ENCODE peak calls at places on chromosomes 11 and 22, in six cellular contexts. G is A549, I is NB4, H is endothelial cell of umbilical vein, V is K562, T is GM12878. N is an unnamed sample.

GRCh38 chr22:33917744-33918406 is 2.4 kb downstream of the LARGE1 start:
- DNase-seq in G (no peak), I (peak), H (no peak), V (no peak), T (peak), N (peak)

GRCh38 chr11:111635706-111636045 is 33.4 kb downstream of the SIK2 start:
- DNase-seq in G (no peak), I (no peak), H (no peak), V (peak), T (no peak), N (no peak)

GRCh38 chr22:41683052-41683451 is 5.6 kb downstream of the SNU13 start:
- DNase-seq in G (no peak), I (no peak), H (no peak), V (no peak), T (no peak), N (no peak)

GRCh38 chr22:44304354-44304753 is 8.4 kb downstream of the SHISAL1 start:
- DNase-seq in G (no peak), I (peak), H (no peak), V (no peak), T (no peak), N (no peak)

GRCh38 chr11:111359223-111360149 is 19.6 kb downstream of the POU2AF1 start:
- DNase-seq in G (no peak), I (peak), H (no peak), V (no peak), T (no peak), N (peak)

GRCh38 chr22:36860821-36861659 is at the start of gene NCF4:
- DNase-seq in G (no peak), I (peak), H (no peak), V (no peak), T (peak), N (no peak)

GRCh38 chr11:1176224-1177019 is 18.7 kb downstream of the MUC5AC start:
- DNase-seq in G (no peak), I (no peak), H (no peak), V (no peak), T (no peak), N (no peak)

GRCh38 chr11:96303067-96303466 is 39.9 kb downstream of the MAML2 start:
- DNase-seq in G (no peak), I (peak), H (peak), V (no peak), T (no peak), N (no peak)

GRCh38 chr22:19455585-19456370 is 8.3 kb upstream of the C22orf39 start:
- DNase-seq in G (no peak), I (no peak), H (peak), V (no peak), T (no peak), N (no peak)

GRCh38 chr22:43643362-43643761 is 168.7 kb downstream of the EFCAB6 start:
- DNase-seq in G (no peak), I (no peak), H (no peak), V (no peak), T (no peak), N (no peak)

GRCh38 chr11:64848779-64849599 is 4.5 kb upstream of the CDC42BPG start:
- DNase-seq in G (no peak), I (peak), H (no peak), V (no peak), T (no peak), N (no peak)

GRCh38 chr11:64844330-64845124 is at the start of gene CDC42BPG:
- DNase-seq in G (peak), I (peak), H (peak), V (peak), T (no peak), N (peak)

GRCh38 chr11:64845125-64845735 is 777 bp upstream of the CDC42BPG start:
- DNase-seq in G (no peak), I (peak), H (no peak), V (peak), T (no peak), N (peak)

GRCh38 chr11:64848214-64848778 is 3.8 kb upstream of the CDC42BPG start:
- DNase-seq in G (no peak), I (no peak), H (no peak), V (no peak), T (no peak), N (no peak)

GRCh38 chr11:64846998-64847666 is 2.7 kb upstream of the CDC42BPG start:
- DNase-seq in G (peak), I (peak), H (peak), V (peak), T (no peak), N (peak)
- TF ChIP-seq MYC in G (no peak), I (peak), H (no peak), V (no peak), T (no peak), N (peak)

DNA sequence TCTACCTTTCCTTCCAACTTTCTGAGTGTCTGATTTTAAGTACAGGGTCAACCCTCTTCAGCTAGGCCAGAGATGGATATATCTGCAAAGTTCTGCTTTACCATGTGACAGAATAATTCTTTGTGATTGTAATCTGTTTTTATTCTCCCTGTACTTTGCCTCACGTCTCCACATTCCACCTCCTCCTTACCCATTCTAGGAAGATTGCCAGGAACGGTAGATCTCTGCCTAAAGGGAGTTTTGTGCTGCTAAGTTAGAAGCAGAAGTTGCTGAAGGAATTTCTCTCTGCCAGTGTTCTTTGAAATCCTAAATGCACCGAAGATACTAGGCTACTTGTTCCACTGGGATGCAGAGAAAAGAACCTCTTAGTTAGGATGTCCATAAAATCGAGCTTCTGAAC is 20.7 kb upstream of the FAM181B start:
- DNase-seq in G (no peak), I (no peak), H (no peak), V (no peak), T (no peak), N (no peak)
- TF ChIP-seq MYC in G (no peak), I (no peak), H (no peak), V (no peak), T (no peak), N (no peak)

GRCh38 chr11:124783002-124783401 is 17.2 kb downstream of the MSANTD2 start:
- DNase-seq in G (no peak), I (no peak), H (no peak), V (no peak), T (no peak), N (no peak)

GRCh38 chr11:124791626-124792341 is 8.4 kb downstream of the MSANTD2 start:
- DNase-seq in G (no peak), I (peak), H (no peak), V (no peak), T (no peak), N (no peak)

GRCh38 chr11:124793466-124794278 is 6.5 kb downstream of the MSANTD2 start:
- DNase-seq in G (peak), I (peak), H (peak), V (peak), T (no peak), N (peak)

GRCh38 chr11:124784051-124784450 is 16.2 kb downstream of the MSANTD2 start:
- DNase-seq in G (no peak), I (no peak), H (no peak), V (no peak), T (no peak), N (no peak)

DNA sequence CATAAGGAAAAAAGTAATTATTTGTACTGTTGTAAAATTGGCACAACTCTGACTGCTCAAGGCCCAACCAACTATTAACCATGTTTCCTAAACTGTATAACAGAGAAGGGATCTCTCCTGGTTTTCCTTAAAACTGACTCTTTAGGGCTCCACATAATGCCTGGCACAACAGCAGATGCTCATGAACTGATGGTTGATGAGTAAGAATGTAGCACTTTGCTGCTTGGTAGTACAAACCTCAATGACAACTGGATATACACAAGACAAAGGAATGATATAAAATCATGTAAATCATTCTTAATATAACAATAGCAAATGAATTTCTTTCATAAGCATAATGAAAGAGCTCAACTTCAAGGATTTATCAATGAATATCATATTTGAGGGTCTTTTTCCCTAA is 11.7 kb downstream of the MSANTD2 start:
- DNase-seq in G (no peak), I (no peak), H (no peak), V (no peak), T (no peak), N (no peak)
- TF ChIP-seq MYC in G (no peak), I (no peak), H (no peak), V (no peak), T (no peak), N (no peak)

DNA sequence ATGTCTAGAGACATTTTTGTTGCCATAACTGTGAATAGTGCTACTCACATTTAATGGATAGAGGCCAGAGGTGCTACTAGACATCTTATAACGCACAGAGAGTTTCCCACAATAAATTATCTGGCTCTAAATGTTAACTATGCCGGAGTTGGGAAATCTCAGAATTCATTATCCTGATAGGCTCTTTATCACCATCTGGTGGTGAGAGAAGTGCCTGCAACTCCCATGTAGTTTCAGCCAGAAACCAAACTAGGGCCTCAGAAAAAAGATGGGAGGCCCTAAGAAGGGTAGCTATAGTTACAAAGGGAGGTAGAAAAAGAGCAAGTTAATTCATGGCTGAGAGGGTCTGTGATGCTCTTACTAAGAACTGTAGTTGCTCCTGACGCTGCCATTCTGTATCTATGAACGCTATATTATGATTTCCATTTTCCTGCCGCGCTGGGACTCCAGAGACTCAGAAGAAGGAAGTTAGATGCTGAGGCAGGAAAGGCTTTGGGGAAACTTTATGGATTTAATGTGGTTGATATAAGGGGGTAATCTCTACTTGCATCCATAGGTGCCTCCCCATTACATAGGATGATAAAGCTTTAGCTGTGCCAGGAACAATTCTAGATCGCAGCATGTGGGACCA is 22.9 kb upstream of the MRPL17 start:
- DNase-seq in G (peak), I (peak), H (peak), V (peak), T (no peak), N (peak)
- TF ChIP-seq MYC in G (no peak), I (no peak), H (no peak), V (no peak), T (no peak), N (no peak)

GRCh38 chr11:79018371-79018849 is 422.4 kb downstream of the TENM4 start:
- DNase-seq in G (no peak), I (no peak), H (peak), V (no peak), T (no peak), N (no peak)
- TF ChIP-seq MYC in G (no peak), I (no peak), H (no peak), V (no peak), T (no peak), N (no peak)

DNA sequence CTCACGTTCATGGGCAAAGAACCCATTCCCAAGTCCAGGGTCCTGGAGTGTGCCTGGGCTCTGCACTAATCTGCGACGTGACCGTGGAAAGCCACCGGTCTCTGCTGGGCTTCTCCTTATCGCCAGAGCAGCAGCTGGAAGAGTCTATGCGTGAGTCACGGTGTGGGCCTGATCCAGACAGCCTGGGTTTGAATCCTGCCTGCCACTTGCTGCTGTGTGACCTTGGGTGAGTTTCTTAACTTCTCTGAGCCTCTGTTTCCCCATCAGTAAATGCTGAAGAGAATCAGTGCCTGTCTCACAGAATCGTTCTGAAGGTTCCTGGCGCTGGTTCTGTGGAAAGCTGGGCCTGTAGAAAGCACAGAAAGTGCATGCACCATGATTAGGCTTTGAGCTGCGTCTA is 20.4 kb upstream of the PDGFB start:
- DNase-seq in G (no peak), I (no peak), H (no peak), V (no peak), T (no peak), N (no peak)
- TF ChIP-seq MYC in G (no peak), I (no peak), H (no peak), V (no peak), T (no peak), N (no peak)

GRCh38 chr11:6406370-6406769 is 12.5 kb downstream of the APBB1 start:
- DNase-seq in G (no peak), I (no peak), H (no peak), V (no peak), T (no peak), N (no peak)
- TF ChIP-seq MYC in G (no peak), I (no peak), H (no peak), V (no peak), T (no peak), N (no peak)

DNA sequence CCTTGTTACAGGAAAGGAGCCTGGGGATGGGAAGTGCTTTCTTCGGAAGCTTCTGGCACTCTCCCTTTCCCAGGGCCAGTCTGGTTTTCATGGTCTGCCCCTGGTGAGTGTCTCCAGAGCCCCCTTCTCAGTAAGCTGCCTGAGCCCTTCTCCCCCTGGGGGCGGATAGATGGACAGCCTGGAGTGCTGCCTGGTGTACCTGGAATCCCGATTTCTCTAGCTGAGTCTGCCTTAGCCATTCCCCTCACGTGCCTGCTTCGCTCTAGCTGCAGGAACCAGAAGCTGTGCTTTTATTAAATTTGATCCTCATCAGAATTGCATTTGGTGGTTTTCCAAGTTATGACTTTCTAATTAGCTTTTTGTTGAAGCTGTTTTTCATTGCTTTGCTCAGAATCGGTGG is 152.9 kb upstream of the NAV2 start:
- DNase-seq in G (no peak), I (no peak), H (no peak), V (no peak), T (no peak), N (no peak)
- TF ChIP-seq MYC in G (no peak), I (no peak), H (no peak), V (no peak), T (no peak), N (no peak)

DNA sequence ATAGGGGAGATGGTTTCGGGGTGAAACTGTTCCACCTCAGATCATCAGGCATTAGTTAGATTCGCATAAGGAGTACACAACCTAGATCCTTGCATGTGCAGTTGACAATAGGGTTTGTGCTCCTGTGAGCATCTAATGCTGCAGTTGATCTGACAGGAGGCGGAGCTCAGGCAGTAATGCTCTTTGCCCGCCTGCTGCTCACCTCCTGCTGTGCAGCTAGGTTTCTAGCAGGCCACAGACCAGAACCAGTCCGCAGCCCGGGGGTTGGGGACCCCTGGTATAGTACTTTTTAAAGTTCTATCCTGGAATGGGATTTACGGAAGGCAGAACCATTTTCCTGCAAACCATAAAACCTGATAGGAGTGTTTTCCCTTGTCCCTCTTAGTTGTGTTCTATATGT is 54.6 kb downstream of the POLD3 start:
- DNase-seq in G (no peak), I (no peak), H (no peak), V (no peak), T (no peak), N (no peak)
- TF ChIP-seq MYC in G (no peak), I (no peak), H (no peak), V (no peak), T (no peak), N (no peak)

DNA sequence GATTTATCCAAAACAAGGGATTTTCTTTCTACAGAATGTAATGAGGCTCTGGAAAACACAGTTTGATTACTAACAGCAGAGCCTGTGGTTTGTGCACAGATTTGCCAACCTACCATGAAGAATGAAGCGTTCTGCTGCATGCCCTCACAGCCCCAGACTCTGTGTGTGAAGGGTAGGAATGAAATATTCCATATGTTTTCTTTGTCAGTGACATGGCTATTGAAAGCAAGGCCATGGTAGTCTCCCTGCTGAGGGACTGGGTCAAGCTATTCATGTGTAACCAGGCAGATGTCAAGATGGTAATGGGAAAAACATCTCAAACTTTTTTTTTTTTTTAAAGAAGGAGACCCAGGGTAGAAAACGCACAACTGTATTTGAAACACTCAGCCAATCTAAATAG is 12.0 kb downstream of the LGR4 start:
- DNase-seq in G (no peak), I (no peak), H (no peak), V (no peak), T (no peak), N (peak)
- TF ChIP-seq MYC in G (no peak), I (no peak), H (no peak), V (no peak), T (no peak), N (no peak)

N was measured in HepG2.